ENCODE peak calls at places on chromosome 22, in eight cellular contexts. D is epithelial cell of esophagus, J is tibial artery, X is pancreas, N is HFF-Myc, K is cardiac fibroblast, L is Peyer's patch, I is WERI-Rb-1. A is an unnamed sample.

GRCh38 chr22:21796231-21796630 is 60.6 kb upstream of the YPEL1 start:
- DNase-seq in D (no peak), J (no peak), X (no peak), N (no peak), K (no peak), L (no peak), I (no peak), A (no peak)

GRCh38 chr22:19607198-19608113 is 83.2 kb upstream of the CLDN5 start:
- DNase-seq in D (peak; percentile 80), J (no peak), X (peak; percentile 41), N (no peak), K (peak; percentile 16), L (peak; percentile 69), I (no peak), A (no peak)

GRCh38 chr22:30606455-30607299 is at the start of gene TCN2:
- DNase-seq in D (peak; percentile 67), J (peak; percentile 70), X (peak; percentile 84), N (peak; percentile 47), K (peak; percentile 84), L (peak; percentile 89), I (peak; percentile 95), A (peak; percentile 93)

GRCh38 chr22:31891366-31892079 is 52.8 kb upstream of the YWHAH start:
- DNase-seq in D (peak; percentile 42), J (no peak), X (no peak), N (no peak), K (peak; percentile 37), L (no peak), I (no peak), A (peak; percentile 72)

GRCh38 chr22:20551805-20552449 is 44.5 kb downstream of the MED15 start:
- DNase-seq in D (no peak), J (peak; percentile 59), X (peak; percentile 59), N (no peak), K (no peak), L (no peak), I (no peak), A (no peak)

GRCh38 chr22:19429950-19430889 is 1.3 kb downstream of the HIRA start:
- DNase-seq in D (peak; percentile 50), J (no peak), X (no peak), N (no peak), K (peak; percentile 76), L (peak; percentile 54), I (no peak), A (peak; percentile 65)

GRCh38 chr22:36733271-36733670 is 29.7 kb upstream of the CACNG2 start:
- DNase-seq in D (no peak), J (no peak), X (peak; percentile 5), N (no peak), K (no peak), L (peak; percentile 22), I (no peak), A (no peak)

GRCh38 chr22:44338183-44338812 is 25.5 kb upstream of the SHISAL1 start:
- DNase-seq in D (no peak), J (no peak), X (no peak), N (no peak), K (no peak), L (no peak), I (no peak), A (no peak)

GRCh38 chr22:27993201-27993635 is 74.2 kb upstream of the PITPNB start:
- DNase-seq in D (no peak), J (peak; percentile 16), X (no peak), N (no peak), K (no peak), L (peak; percentile 45), I (no peak), A (no peak)

GRCh38 chr22:47690166-47690565 is 927.7 kb downstream of the TBC1D22A start:
- DNase-seq in D (no peak), J (no peak), X (no peak), N (no peak), K (no peak), L (no peak), I (no peak), A (no peak)

GRCh38 chr22:43299736-43300135 is 43.4 kb downstream of the SCUBE1 start:
- DNase-seq in D (no peak), J (no peak), X (no peak), N (no peak), K (no peak), L (no peak), I (no peak), A (no peak)

GRCh38 chr22:17232406-17232805 is 13.2 kb upstream of the ADA2 start:
- DNase-seq in D (no peak), J (no peak), X (no peak), N (no peak), K (no peak), L (no peak), I (no peak), A (no peak)

GRCh38 chr22:37843746-37844089 is 416 bp downstream of the ANKRD54 start:
- DNase-seq in D (no peak), J (peak; percentile 28), X (peak; percentile 47), N (no peak), K (no peak), L (no peak), I (no peak), A (no peak)

GRCh38 chr22:47379037-47379436 is 616.6 kb downstream of the TBC1D22A start:
- DNase-seq in D (no peak), J (no peak), X (no peak), N (no peak), K (no peak), L (peak; percentile 20), I (peak; percentile 2), A (no peak)

GRCh38 chr22:28873183-28873964 is 10.0 kb upstream of the ZNRF3 start:
- DNase-seq in D (no peak), J (no peak), X (no peak), N (no peak), K (no peak), L (no peak), I (no peak), A (no peak)

GRCh38 chr22:20430641-20431519 is 6.7 kb downstream of the SCARF2 start:
- DNase-seq in D (peak; percentile 70), J (no peak), X (no peak), N (no peak), K (no peak), L (peak; percentile 69), I (no peak), A (no peak)

GRCh38 chr22:39431821-39432251 is 25.0 kb upstream of the MGAT3 start:
- DNase-seq in D (no peak), J (peak; percentile 54), X (no peak), N (no peak), K (peak; percentile 45), L (no peak), I (no peak), A (peak; percentile 26)

GRCh38 chr22:38177926-38178604 is 3.6 kb downstream of the PLA2G6 start:
- DNase-seq in D (peak; percentile 79), J (peak; percentile 69), X (no peak), N (peak; percentile 90), K (peak; percentile 85), L (no peak), I (no peak), A (peak; percentile 81)

GRCh38 chr22:43150731-43151206 is 590 bp upstream of the TSPO start:
- DNase-seq in D (no peak), J (no peak), X (no peak), N (no peak), K (no peak), L (no peak), I (no peak), A (no peak)

DNA sequence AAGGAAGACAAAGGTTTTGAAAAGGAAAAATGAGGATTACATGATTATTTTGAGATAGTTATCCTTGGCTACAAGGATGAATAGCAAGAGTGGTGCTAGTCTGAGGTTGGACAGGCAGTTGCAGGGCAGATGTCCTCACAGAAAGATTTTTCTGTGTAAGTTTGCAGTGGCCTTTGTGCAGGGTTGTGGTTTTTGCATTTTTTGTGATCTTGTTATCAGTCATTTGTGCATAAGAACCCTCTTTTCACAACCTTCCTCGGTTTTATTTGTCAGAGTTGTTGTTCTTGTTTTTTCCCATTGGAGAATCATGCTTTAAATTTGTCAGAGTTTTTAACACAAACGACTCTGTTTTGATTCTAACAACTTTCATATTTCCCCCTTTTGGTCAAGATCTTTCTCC is 1.4 kb downstream of the CCDC134 start:
- DNase-seq in D (no peak), J (no peak), X (no peak), N (no peak), K (no peak), L (no peak), I (no peak), A (no peak)
- H3K4me3 ChIP-seq in D (peak overlapping the region; percentile 93), J (no peak overlapping the region), X (no peak overlapping the region), N (peak overlapping the region; percentile 85), K (no peak overlapping the region), L (peak overlapping the region; percentile 64), I (peak overlapping the region; percentile 77), A (no peak overlapping the region)

DNA sequence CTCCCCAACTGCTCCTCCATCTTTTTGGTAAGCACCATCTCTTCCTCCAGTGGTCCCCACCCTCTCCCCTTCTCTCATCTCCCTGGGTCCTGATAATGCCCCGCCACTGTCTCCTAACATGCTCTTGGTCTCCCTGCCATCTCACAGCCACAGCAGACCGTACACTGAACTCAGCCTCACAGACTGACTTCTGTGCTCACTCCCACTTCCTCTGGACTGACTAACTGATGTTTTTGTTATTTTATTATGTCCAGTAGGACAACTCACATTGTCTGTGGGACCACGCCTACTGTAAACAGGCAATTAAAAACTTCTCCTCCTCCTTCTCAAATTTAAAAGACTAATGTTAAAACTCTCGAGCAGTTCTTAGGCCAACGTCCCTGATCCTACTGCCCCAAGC is 2.6 kb upstream of the GNAZ start:
- DNase-seq in D (no peak), J (peak; percentile 11), X (peak; percentile 1), N (no peak), K (no peak), L (no peak), I (no peak), A (no peak)
- TF ChIP-seq CTCF in D (no peak), J (no peak), X (no peak), N (no peak), K (no peak), L (no peak), I (no peak), A (no peak)

DNA sequence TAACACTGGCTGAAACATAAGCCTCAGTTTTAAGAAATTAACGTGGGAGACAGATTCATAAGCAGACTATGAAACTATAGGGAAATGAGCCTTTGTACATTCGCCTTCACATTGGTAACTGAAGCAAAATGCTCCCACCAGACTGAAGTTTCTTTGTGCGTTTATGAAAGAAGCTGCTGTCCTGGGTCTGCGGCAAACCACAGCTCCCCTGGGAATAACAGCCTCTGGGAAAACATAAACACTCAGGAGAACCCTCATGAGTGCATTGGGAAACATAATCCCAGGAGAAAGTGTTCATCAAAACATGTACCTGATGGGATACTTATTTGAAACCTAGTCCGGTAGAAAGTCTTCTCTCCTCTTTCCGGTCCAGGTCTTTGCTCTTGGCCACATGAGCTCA is 193.1 kb upstream of the LARGE1 start:
- DNase-seq in D (no peak), J (no peak), X (no peak), N (no peak), K (no peak), L (no peak), I (no peak), A (no peak)
- H3K4me3 ChIP-seq in D (no peak overlapping the region), J (no peak overlapping the region), X (no peak overlapping the region), N (no peak overlapping the region), K (no peak overlapping the region), L (no peak overlapping the region), I (no peak overlapping the region), A (no peak overlapping the region)

DNA sequence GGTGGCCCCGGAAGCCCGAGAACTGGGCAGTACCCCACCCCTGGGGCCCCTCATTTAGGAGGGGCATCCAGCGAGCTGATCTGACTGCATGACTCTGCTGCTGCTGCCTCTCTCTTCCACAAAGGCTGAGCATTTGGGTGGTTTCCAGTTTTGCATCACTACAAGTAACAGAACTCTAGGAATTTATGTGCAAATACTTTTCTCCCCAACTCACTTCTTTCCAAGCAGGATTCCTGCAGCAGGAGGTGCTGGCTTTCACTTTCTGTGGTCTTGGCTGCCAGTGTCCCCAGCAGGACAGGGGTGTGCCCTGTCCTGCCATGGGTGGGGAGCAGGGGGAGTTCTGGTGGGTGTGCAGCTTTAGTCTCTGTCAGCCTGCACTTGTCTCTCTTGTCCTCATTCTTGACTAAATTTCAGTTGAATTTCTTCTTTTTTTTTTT is 21.2 kb downstream of the UPB1 start:
- DNase-seq in D (peak; percentile 73), J (peak; percentile 38), X (no peak), N (no peak), K (peak; percentile 91), L (no peak), I (no peak), A (peak; percentile 87)
- TF ChIP-seq CTCF in D (no peak), J (no peak), X (no peak), N (no peak), K (peak; percentile 8), L (no peak), I (no peak), A (peak; percentile 9)